ENCODE peak calls at places on chromosomes 16 and 17, in four cellular contexts. Q, D, K and G are unnamed samples.
A peak's percentile ranks its signal among the peaks of the same experiment; 100 is the strongest.

GRCh38 chr16:85025781-85026653 is 1.6 kb upstream of the KIAA0513 start:
- DNase-seq in Q (no peak), D (no peak), K (peak; percentile 49), G (no peak)

GRCh38 chr17:49093131-49093530 is 39.4 kb upstream of the B4GALNT2 start:
- DNase-seq in Q (no peak), D (no peak), K (peak; percentile 32), G (no peak)

GRCh38 chr17:6936370-6937028 is 59.4 kb upstream of the ALOX12 start:
- DNase-seq in Q (peak; percentile 59), D (peak; percentile 6), K (peak; percentile 50), G (no peak)

GRCh38 chr16:11586375-11586855 is 304 bp downstream of the LITAF start:
- DNase-seq in Q (no peak), D (no peak), K (no peak), G (no peak)

GRCh38 chr17:16877102-16877501 is 94.8 kb downstream of the TNFRSF13B start:
- DNase-seq in Q (peak; percentile 2), D (no peak), K (no peak), G (no peak)

GRCh38 chr16:74984194-74984669 is 691 bp downstream of the WDR59 start:
- DNase-seq in Q (no peak), D (peak; percentile 34), K (no peak), G (no peak)

GRCh38 chr17:18997650-18998196 is 6.8 kb downstream of the FAM83G start:
- DNase-seq in Q (no peak), D (no peak), K (no peak), G (no peak)

GRCh38 chr16:85652431-85653221 is 36.1 kb downstream of the GINS2 start:
- DNase-seq in Q (peak; percentile 64), D (peak; percentile 38), K (peak; percentile 61), G (no peak)

GRCh38 chr17:48143629-48144028 is 36.1 kb downstream of the SNX11 start:
- DNase-seq in Q (no peak), D (no peak), K (no peak), G (no peak)

GRCh38 chr17:12928736-12929135 is 89.1 kb downstream of the ELAC2 start:
- DNase-seq in Q (no peak), D (no peak), K (no peak), G (no peak)

GRCh38 chr16:11886881-11887280 is 28.9 kb downstream of the GSPT1 start:
- DNase-seq in Q (no peak), D (no peak), K (no peak), G (no peak)

GRCh38 chr16:75292691-75293090 is 41.3 kb upstream of the BCAR1 start:
- DNase-seq in Q (no peak), D (no peak), K (no peak), G (no peak)

GRCh38 chr16:50304467-50305440 is 38.4 kb downstream of the ADCY7 start:
- DNase-seq in Q (peak; percentile 39), D (no peak), K (no peak), G (peak; percentile 75)

GRCh38 chr17:2796164-2797140 is at the start of gene RAP1GAP2:
- DNase-seq in Q (peak; percentile 87), D (no peak), K (peak; percentile 82), G (peak; percentile 77)

GRCh38 chr16:12120331-12120981 is 143.9 kb downstream of the SNX29 start:
- DNase-seq in Q (no peak), D (peak; percentile 84), K (peak; percentile 13), G (no peak)

GRCh38 chr17:34739386-34739785 is 160.0 kb downstream of the TMEM132E start:
- DNase-seq in Q (no peak), D (no peak), K (no peak), G (peak; percentile 16)

GRCh38 chr17:44213403-44214229 is 5.9 kb downstream of the UBTF start:
- DNase-seq in Q (no peak), D (no peak), K (no peak), G (no peak)

GRCh38 chr17:76541739-76542450 is 2.1 kb downstream of the PRCD start:
- DNase-seq in Q (no peak), D (no peak), K (no peak), G (no peak)

GRCh38 chr17:79168486-79169055 is 93.9 kb downstream of the ENGASE start:
- DNase-seq in Q (no peak), D (no peak), K (no peak), G (no peak)

GRCh38 chr16:64952177-64952576 is 169.7 kb downstream of the CDH11 start:
- DNase-seq in Q (no peak), D (peak; percentile 97), K (no peak), G (no peak)

GRCh38 chr17:19309701-19310100 is 52.8 kb downstream of the B9D1 start:
- DNase-seq in Q (no peak), D (no peak), K (no peak), G (no peak)

GRCh38 chr16:81651758-81652718 is 127.1 kb upstream of the PLCG2 start:
- DNase-seq in Q (no peak), D (no peak), K (no peak), G (no peak)
- H3K27ac ChIP-seq in Q (peak overlapping the region; percentile 38), D (peak overlapping the region; percentile 3), K (peak overlapping the region; percentile 74), G (peak overlapping the region; percentile 23)

GRCh38 chr17:75271233-75271954 is 363 bp upstream of the MIF4GD start:
- DNase-seq in Q (peak; percentile 92), D (no peak), K (peak; percentile 87), G (peak; percentile 77)
- TF ChIP-seq POLR2A in Q (no peak), D (no peak), K (peak; percentile 38), G (no peak)

GRCh38 chr16:47854737-47855136 is 301.1 kb downstream of the ABCC12 start:
- DNase-seq in Q (no peak), D (no peak), K (no peak), G (no peak)

GRCh38 chr16:47851026-47851610 is 304.7 kb downstream of the ABCC12 start:
- DNase-seq in Q (no peak), D (no peak), K (no peak), G (no peak)

GRCh38 chr16:47855431-47855830 is 300.4 kb downstream of the ABCC12 start:
- DNase-seq in Q (no peak), D (no peak), K (no peak), G (no peak)

GRCh38 chr16:47853635-47854034 is 302.2 kb downstream of the ABCC12 start:
- DNase-seq in Q (no peak), D (no peak), K (no peak), G (no peak)

DNA sequence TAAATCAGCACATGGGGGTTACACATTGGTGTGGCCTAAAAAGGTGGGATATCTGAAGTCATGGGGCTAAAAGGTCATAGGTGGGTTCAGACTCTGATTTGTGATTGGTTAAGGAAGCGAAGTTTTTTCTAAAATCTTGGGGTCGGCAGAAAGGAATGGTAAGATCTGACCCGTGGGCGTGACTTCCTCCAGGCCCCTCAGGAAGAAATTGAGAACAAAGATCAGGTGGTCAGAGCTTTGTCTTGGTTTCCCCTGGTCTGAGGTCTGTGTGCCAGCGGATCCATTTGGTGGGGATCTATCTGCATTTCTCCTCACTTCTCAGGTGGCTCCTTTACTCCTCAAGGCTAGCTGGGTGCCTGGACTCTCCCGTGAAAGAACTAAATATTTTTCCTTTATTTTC is 302.8 kb downstream of the ABCC12 start:
- DNase-seq in Q (no peak), D (no peak), K (no peak), G (no peak)
- H3K27ac ChIP-seq in Q (no peak overlapping the region), D (no peak overlapping the region), K (no peak overlapping the region), G (no peak overlapping the region)

GRCh38 chr17:36185416-36185815 is 9.0 kb upstream of the TBC1D3B start:
- DNase-seq in Q (no peak), D (no peak), K (no peak), G (no peak)

GRCh38 chr17:36182176-36183000 is 6.0 kb upstream of the TBC1D3B start:
- DNase-seq in Q (peak; percentile 49), D (no peak), K (no peak), G (no peak)

GRCh38 chr17:36183811-36184765 is 7.7 kb upstream of the TBC1D3B start:
- DNase-seq in Q (no peak), D (no peak), K (no peak), G (no peak)

GRCh38 chr17:36188891-36189306 is 7.7 kb downstream of the CCL3L1 start:
- DNase-seq in Q (peak; percentile 86), D (no peak), K (peak; percentile 45), G (no peak)

DNA sequence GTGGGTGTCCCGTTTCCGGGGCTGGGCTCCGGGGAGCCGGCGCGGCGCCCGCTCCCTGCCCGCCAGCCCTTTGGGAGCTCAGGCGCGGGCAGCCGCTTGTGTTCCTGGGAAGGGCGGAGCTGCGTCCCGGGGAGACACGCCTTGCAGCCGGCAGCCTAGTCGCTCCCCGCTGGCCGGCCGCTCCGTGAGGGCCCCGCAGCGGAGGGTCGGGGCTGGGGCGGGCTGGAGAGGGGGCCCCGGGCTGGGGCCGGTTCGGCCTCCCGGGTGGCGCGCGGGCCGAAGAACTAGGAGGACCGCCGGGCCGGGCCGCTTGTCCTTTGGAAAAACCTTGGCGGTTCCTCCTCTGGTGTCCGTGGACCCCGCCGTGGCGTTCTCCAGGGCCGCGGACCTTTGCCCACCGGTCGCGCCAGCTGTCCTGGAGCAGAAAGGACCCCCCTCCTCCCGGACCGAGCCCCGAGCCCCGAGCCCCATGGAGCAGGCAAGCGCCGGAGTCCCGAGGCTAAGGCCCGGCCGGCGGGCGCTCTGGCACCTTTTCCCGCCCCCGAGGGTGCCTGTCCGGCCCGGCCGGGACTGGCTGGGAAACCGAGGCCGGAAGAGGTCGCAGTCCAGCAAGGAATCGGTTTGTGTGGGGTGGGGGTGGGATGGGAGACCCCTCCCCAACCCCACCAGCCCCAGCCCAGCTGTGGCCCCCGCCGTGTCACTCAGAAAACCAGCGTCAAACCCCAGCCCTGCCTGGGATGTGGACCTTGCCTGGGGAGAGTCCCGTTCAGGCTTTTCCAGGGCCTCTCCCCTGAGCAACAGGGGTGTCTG is 6.8 kb upstream of the TBC1D3B start:
- DNase-seq in Q (peak; percentile 70), D (peak; percentile 54), K (peak; percentile 68), G (no peak)
- TF ChIP-seq POLR2A in Q (no peak), D (no peak), K (peak; percentile 73), G (peak; percentile 61)

GRCh38 chr17:30808785-30809286 is 15.7 kb downstream of the CRLF3 start:
- DNase-seq in Q (no peak), D (no peak), K (no peak), G (no peak)
- H3K27ac ChIP-seq in Q (peak overlapping the region; percentile 84), D (no peak overlapping the region), K (peak overlapping the region; percentile 73), G (peak overlapping the region; percentile 48)

GRCh38 chr17:81550285-81550684 is 1.9 kb downstream of the FAAP100 start:
- DNase-seq in Q (no peak), D (no peak), K (no peak), G (no peak)

GRCh38 chr17:81553018-81553615 is 964 bp upstream of the FAAP100 start:
- DNase-seq in Q (peak; percentile 93), D (peak; percentile 66), K (peak; percentile 82), G (peak; percentile 82)

GRCh38 chr17:81550830-81551457 is 1.2 kb downstream of the FAAP100 start:
- DNase-seq in Q (no peak), D (no peak), K (no peak), G (no peak)

GRCh38 chr17:81552244-81553017 is at the start of gene FAAP100:
- DNase-seq in Q (peak; percentile 89), D (peak; percentile 72), K (peak; percentile 85), G (no peak)

DNA sequence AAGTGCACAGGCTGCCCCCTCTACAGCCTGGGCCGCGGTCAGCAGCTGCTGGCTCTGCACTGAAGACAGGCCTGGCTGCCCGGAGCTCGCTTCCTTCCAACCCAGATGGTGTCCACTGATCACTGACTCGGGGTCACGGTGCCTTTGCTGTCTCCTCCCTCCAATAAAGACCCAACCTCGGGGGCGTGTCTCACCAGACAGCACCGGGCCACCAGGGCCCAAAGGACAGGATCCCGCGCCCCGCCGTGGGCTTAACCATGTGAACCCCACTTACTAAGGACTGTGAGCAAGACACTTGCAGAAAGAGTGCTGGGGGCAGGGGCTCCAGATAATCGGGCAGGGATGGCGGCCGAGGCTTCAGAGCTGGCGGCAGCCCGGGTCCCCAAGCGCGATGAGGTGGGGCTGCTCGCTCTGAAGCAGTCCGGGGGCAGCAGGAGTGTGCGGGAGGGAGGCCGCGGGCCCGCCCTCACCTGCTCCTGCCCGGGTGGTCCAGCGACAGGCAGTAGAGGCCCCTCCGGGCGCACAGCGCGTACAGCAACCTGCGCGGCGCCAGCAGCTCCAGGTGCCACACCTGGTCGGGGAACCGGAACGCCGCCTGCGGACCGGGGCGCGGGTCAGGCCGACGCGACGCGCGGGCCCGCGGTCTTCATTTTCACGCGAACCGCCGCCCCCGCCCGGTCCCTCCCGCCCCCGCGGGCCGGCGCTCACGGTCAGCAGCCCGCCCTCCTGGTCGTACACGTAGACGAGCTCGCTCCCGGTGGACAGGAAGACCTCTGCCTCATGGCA is 502 bp downstream of the FAAP100 start:
- DNase-seq in Q (peak; percentile 69), D (peak; percentile 16), K (peak; percentile 54), G (no peak)
- TF ChIP-seq POLR2A in Q (no peak), D (no peak), K (no peak), G (no peak)